ENCODE peak calls at places on chromosomes 16 and 17, in four cellular contexts. One of them, this sample, is unnamed.

GRCh38 chr17:2386400-2387085 is 14.3 kb downstream of the MNT start:
- DNase-seq in GM13976: no peak
- DNase-seq in H4: no peak
- DNase-seq in stimulated activated CD8-positive, alpha-beta memory T cell treated with anti-CD3 and anti-CD28 coated beads, Interleukin-4, amount 100 ng/mL, for 1 hour: no peak
- DNase-seq in this sample: no peak

GRCh38 chr17:18156171-18156975 is 27.3 kb upstream of the ALKBH5 start:
- DNase-seq in GM13976: no peak
- DNase-seq in H4: no peak
- DNase-seq in stimulated activated CD8-positive, alpha-beta memory T cell treated with anti-CD3 and anti-CD28 coated beads, Interleukin-4, amount 100 ng/mL, for 1 hour: no peak
- DNase-seq in this sample: no peak

GRCh38 chr16:70711211-70711978 is 25.5 kb upstream of the MTSS2 start:
- DNase-seq in GM13976: no peak
- DNase-seq in stimulated activated CD8-positive, alpha-beta memory T cell treated with anti-CD3 and anti-CD28 coated beads, Interleukin-4, amount 100 ng/mL, for 1 hour: no peak
- DNase-seq in H4: no peak
- DNase-seq in this sample: no peak

GRCh38 chr17:76550712-76551615 is 11.1 kb downstream of the PRCD start:
- DNase-seq in GM13976: no peak
- DNase-seq in H4: peak; percentile 44
- DNase-seq in stimulated activated CD8-positive, alpha-beta memory T cell treated with anti-CD3 and anti-CD28 coated beads, Interleukin-4, amount 100 ng/mL, for 1 hour: no peak
- DNase-seq in this sample: no peak

GRCh38 chr16:57502048-57502775 is 15.9 kb upstream of the DOK4 start:
- DNase-seq in H4: no peak
- DNase-seq in GM13976: no peak
- DNase-seq in stimulated activated CD8-positive, alpha-beta memory T cell treated with anti-CD3 and anti-CD28 coated beads, Interleukin-4, amount 100 ng/mL, for 1 hour: no peak
- DNase-seq in this sample: no peak

GRCh38 chr17:61411114-61411943 is 11.7 kb downstream of the TBX2 start:
- DNase-seq in H4: no peak
- DNase-seq in GM13976: peak; percentile 64
- DNase-seq in stimulated activated CD8-positive, alpha-beta memory T cell treated with anti-CD3 and anti-CD28 coated beads, Interleukin-4, amount 100 ng/mL, for 1 hour: no peak
- DNase-seq in this sample: peak; percentile 54

GRCh38 chr16:15141586-15141985 is 47.5 kb upstream of the RRN3 start:
- DNase-seq in GM13976: no peak
- DNase-seq in H4: no peak
- DNase-seq in stimulated activated CD8-positive, alpha-beta memory T cell treated with anti-CD3 and anti-CD28 coated beads, Interleukin-4, amount 100 ng/mL, for 1 hour: no peak
- DNase-seq in this sample: no peak

GRCh38 chr17:35084987-35085386 is 21.5 kb upstream of the RFFL start:
- DNase-seq in H4: peak; percentile 41
- DNase-seq in GM13976: no peak
- DNase-seq in stimulated activated CD8-positive, alpha-beta memory T cell treated with anti-CD3 and anti-CD28 coated beads, Interleukin-4, amount 100 ng/mL, for 1 hour: no peak
- DNase-seq in this sample: no peak

GRCh38 chr16:66776457-66776856 is 24.9 kb downstream of the TERB1 start:
- DNase-seq in stimulated activated CD8-positive, alpha-beta memory T cell treated with anti-CD3 and anti-CD28 coated beads, Interleukin-4, amount 100 ng/mL, for 1 hour: no peak
- DNase-seq in H4: no peak
- DNase-seq in GM13976: no peak
- DNase-seq in this sample: no peak

GRCh38 chr16:82129881-82130280 is 40.1 kb downstream of the MPHOSPH6 start:
- DNase-seq in GM13976: no peak
- DNase-seq in H4: no peak
- DNase-seq in stimulated activated CD8-positive, alpha-beta memory T cell treated with anti-CD3 and anti-CD28 coated beads, Interleukin-4, amount 100 ng/mL, for 1 hour: no peak
- DNase-seq in this sample: no peak

GRCh38 chr16:4925791-4926190 is 11.2 kb downstream of the PPL start:
- DNase-seq in H4: no peak
- DNase-seq in stimulated activated CD8-positive, alpha-beta memory T cell treated with anti-CD3 and anti-CD28 coated beads, Interleukin-4, amount 100 ng/mL, for 1 hour: no peak
- DNase-seq in GM13976: no peak
- DNase-seq in this sample: no peak

GRCh38 chr17:42279776-42280630 is 3.8 kb upstream of the STAT5B start:
- DNase-seq in stimulated activated CD8-positive, alpha-beta memory T cell treated with anti-CD3 and anti-CD28 coated beads, Interleukin-4, amount 100 ng/mL, for 1 hour: no peak
- DNase-seq in H4: no peak
- DNase-seq in GM13976: no peak
- DNase-seq in this sample: peak; percentile 22